ENCODE peak calls at places on chromosomes 11 and 22, in eight cellular contexts. L is hepatocyte, G is PC-3, M is neural progenitor cell, I is GM23338, V is HCT116, W is SK-N-SH, T is MM.1S. S is an unnamed sample.

GRCh38 chr22:19568337-19569311 is 44.4 kb upstream of the CLDN5 start:
- DNase-seq in L (no peak), G (peak), M (no peak), I (no peak), V (no peak), W (no peak), T (no peak), S (no peak)

GRCh38 chr11:74171630-74172465 is 759 bp downstream of the PPME1 start:
- DNase-seq in L (no peak), G (peak), M (no peak), I (no peak), V (no peak), W (no peak), T (no peak), S (no peak)

GRCh38 chr11:61480936-61481335 is 27.6 kb upstream of the LRRC10B start:
- DNase-seq in L (peak), G (peak), M (peak), I (peak), V (no peak), W (peak), T (no peak), S (no peak)

GRCh38 chr22:23210428-23211170 is 30.3 kb downstream of the BCR start:
- DNase-seq in L (no peak), G (no peak), M (no peak), I (no peak), V (no peak), W (no peak), T (no peak), S (no peak)

GRCh38 chr22:38569972-38570840 is at the start of gene DMC1:
- DNase-seq in L (peak), G (peak), M (peak), I (peak), V (peak), W (peak), T (peak), S (peak)

GRCh38 chr11:104337273-104337672 is 173.3 kb upstream of the PDGFD start:
- DNase-seq in L (no peak), G (no peak), M (no peak), I (no peak), V (no peak), W (no peak), T (no peak), S (no peak)

GRCh38 chr11:118924591-118925585 is 838 bp downstream of the BCL9L start:
- DNase-seq in L (peak), G (peak), M (peak), I (peak), V (no peak), W (peak), T (peak), S (peak)

GRCh38 chr22:37415210-37415609 is 12.1 kb downstream of the ELFN2 start:
- DNase-seq in L (no peak), G (no peak), M (no peak), I (no peak), V (no peak), W (no peak), T (no peak), S (no peak)

GRCh38 chr11:63610604-63611394 is 3.4 kb downstream of the PLAAT3 start:
- DNase-seq in L (no peak), G (no peak), M (peak), I (peak), V (no peak), W (no peak), T (no peak), S (no peak)

GRCh38 chr11:80620867-80621266 is 1180.0 kb upstream of the TENM4 start:
- DNase-seq in L (no peak), G (no peak), M (no peak), I (no peak), V (no peak), W (no peak), T (no peak), S (no peak)

GRCh38 chr22:40383905-40384304 is 13.5 kb downstream of the SGSM3 start:
- DNase-seq in L (no peak), G (no peak), M (no peak), I (no peak), V (no peak), W (no peak), T (no peak), S (no peak)

GRCh38 chr11:44911031-44911814 is 39.5 kb downstream of the TP53I11 start:
- DNase-seq in L (peak), G (peak), M (peak), I (peak), V (peak), W (peak), T (peak), S (peak)

GRCh38 chr11:125350206-125351044 is 145.6 kb downstream of the FEZ1 start:
- DNase-seq in L (no peak), G (no peak), M (no peak), I (no peak), V (no peak), W (no peak), T (no peak), S (no peak)

GRCh38 chr11:72223615-72224586 is 666 bp upstream of the INPPL1 start:
- DNase-seq in L (peak), G (peak), M (peak), I (peak), V (peak), W (peak), T (peak), S (peak)

GRCh38 chr22:41405588-41405987 is 23.8 kb downstream of the TEF start:
- DNase-seq in L (no peak), G (no peak), M (no peak), I (no peak), V (no peak), W (no peak), T (no peak), S (no peak)

GRCh38 chr11:1030556-1030955 is 6.0 kb downstream of the MUC6 start:
- DNase-seq in L (no peak), G (no peak), M (no peak), I (no peak), V (no peak), W (no peak), T (no peak), S (no peak)

GRCh38 chr11:72614381-72614780 is 59.8 kb downstream of the PDE2A start:
- DNase-seq in L (no peak), G (peak), M (no peak), I (no peak), V (no peak), W (no peak), T (no peak), S (no peak)

GRCh38 chr22:20439928-20440575 is 2.4 kb upstream of the SCARF2 start:
- DNase-seq in L (no peak), G (no peak), M (no peak), I (no peak), V (no peak), W (no peak), T (no peak), S (no peak)

GRCh38 chr11:83691387-83692088 is 405.4 kb upstream of the CCDC90B start:
- DNase-seq in L (peak), G (no peak), M (no peak), I (no peak), V (no peak), W (no peak), T (no peak), S (no peak)

GRCh38 chr11:128492461-128492860 is 94.9 kb downstream of the ETS1 start:
- DNase-seq in L (no peak), G (no peak), M (no peak), I (no peak), V (no peak), W (no peak), T (no peak), S (no peak)

GRCh38 chr22:22944268-22944985 is 56.8 kb downstream of the IGLL5 start:
- DNase-seq in L (peak), G (no peak), M (no peak), I (peak), V (no peak), W (no peak), T (no peak), S (no peak)

GRCh38 chr11:76801205-76801604 is 18.0 kb downstream of the TSKU start:
- DNase-seq in L (no peak), G (no peak), M (no peak), I (peak), V (no peak), W (no peak), T (no peak), S (no peak)

GRCh38 chr22:31083377-31083768 is 2.3 kb downstream of the SMTN start:
- DNase-seq in L (no peak), G (no peak), M (no peak), I (no peak), V (no peak), W (peak), T (no peak), S (no peak)

GRCh38 chr11:48107188-48107704 is 109.4 kb upstream of the OR4B1 start:
- DNase-seq in L (no peak), G (peak), M (no peak), I (no peak), V (no peak), W (no peak), T (peak), S (peak)

GRCh38 chr11:64787526-64788320 is 9.4 kb upstream of the SF1 start:
- DNase-seq in L (peak), G (peak), M (peak), I (peak), V (no peak), W (peak), T (peak), S (peak)

GRCh38 chr22:27986937-27987336 is 67.9 kb upstream of the PITPNB start:
- DNase-seq in L (no peak), G (no peak), M (no peak), I (no peak), V (no peak), W (no peak), T (no peak), S (no peak)

GRCh38 chr11:47850337-47850736 is 2.2 kb upstream of the NUP160 start:
- DNase-seq in L (no peak), G (no peak), M (no peak), I (no peak), V (no peak), W (no peak), T (peak), S (peak)

GRCh38 chr11:85737738-85738137 is 51.7 kb upstream of the CCDC89 start:
- DNase-seq in L (no peak), G (peak), M (no peak), I (no peak), V (no peak), W (no peak), T (no peak), S (no peak)

GRCh38 chr11:126197277-126197939 is 14.0 kb downstream of the RPUSD4 start:
- DNase-seq in L (peak), G (no peak), M (no peak), I (no peak), V (no peak), W (no peak), T (peak), S (no peak)

GRCh38 chr11:65801153-65801987 is 14.5 kb downstream of the OVOL1 start:
- DNase-seq in L (peak), G (no peak), M (no peak), I (peak), V (no peak), W (no peak), T (no peak), S (no peak)

DNA sequence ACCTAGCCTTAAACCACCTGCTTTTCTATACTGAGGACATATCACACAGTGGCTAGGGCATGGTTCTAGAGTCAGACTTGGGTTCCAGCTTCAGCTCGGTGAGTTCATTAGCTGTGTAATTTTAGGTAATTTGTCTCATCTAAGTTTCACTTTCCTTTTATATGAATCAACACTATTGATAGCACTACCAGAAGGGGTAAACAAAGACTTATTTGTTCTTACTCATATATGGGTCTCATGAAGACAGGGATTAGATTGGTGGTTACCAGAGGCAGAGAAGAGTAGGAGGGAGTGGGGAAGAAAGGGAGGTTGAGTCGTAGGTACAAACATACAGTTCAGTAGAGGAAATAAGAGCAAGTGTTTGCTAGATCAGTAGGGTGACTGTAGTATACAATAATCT is 924.7 kb downstream of the OPCML start:
- DNase-seq in L (no peak), G (no peak), M (no peak), I (no peak), V (no peak), W (no peak), T (no peak), S (no peak)
- H2AFZ ChIP-seq in L (no peak), G (no peak), M (no peak), I (no peak), V (no peak), W (no peak), T (peak), S (no peak)

DNA sequence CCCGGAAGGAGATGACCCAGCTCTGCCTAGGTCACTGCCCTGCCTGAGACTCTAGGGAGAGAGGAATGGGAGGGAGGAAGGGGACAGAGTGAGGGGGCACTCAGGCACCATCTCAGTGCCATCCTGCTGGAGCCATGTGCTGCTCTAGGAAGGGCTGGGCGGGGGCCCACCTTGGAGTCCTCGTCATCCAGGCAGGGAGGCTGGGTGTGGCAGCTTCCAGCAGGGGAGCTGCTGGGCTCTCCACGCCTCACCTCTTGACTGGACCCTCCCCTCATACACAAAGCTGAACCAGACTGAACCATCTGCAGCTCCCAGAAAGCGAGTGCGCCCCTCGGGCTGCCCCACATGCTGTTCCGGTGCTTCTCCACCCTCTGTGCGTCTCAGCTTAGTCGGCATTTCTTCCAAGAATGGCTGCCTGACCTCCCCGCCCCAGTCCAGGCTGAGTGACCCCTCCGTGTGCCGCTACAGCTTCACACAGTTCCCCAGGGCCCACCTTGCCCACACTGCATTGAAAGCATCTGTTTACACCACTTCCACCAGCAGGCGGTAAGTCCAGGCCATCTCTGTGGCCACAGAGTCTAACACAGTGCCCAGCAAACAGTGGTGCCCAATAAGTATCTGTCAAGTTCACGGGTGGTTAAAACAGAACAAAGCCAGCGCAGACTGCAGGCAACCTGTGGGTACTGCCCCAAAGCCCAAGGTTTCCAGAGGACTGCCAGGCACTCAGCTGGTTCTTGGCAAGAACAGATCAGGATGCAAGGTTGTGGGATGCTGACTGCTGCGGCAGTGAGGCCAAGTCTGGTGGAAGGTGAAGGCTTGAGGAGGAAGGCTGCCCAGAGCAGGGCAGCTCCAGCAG is 9.4 kb upstream of the TRIM29 start:
- DNase-seq in L (peak), G (no peak), M (no peak), I (no peak), V (no peak), W (no peak), T (no peak), S (no peak)
- TF ChIP-seq CTCF in L (no peak), G (no peak), M (no peak), I (no peak), V (no peak), W (no peak), T (no peak), S (no peak)

GRCh38 chr11:110269996-110270395 is 26.4 kb downstream of the RDX start:
- DNase-seq in L (no peak), G (no peak), M (no peak), I (no peak), V (no peak), W (no peak), T (no peak), S (no peak)
- TF ChIP-seq EZH2phosphoT487 in L (no peak), G (no peak), M (no peak), I (no peak), V (no peak), W (no peak), T (no peak), S (no peak)

GRCh38 chr11:3412837-3413236 is 33.9 kb upstream of the ZNF195 start:
- DNase-seq in L (no peak), G (no peak), M (no peak), I (no peak), V (no peak), W (no peak), T (no peak), S (no peak)
- H2AFZ ChIP-seq in L (no peak), G (no peak), M (no peak), I (no peak), V (no peak), W (no peak), T (no peak), S (no peak)

GRCh38 chr11:12808519-12808918 is 134.3 kb downstream of the TEAD1 start:
- DNase-seq in L (no peak), G (peak), M (no peak), I (no peak), V (no peak), W (no peak), T (peak), S (no peak)
- TF ChIP-seq CTCF in L (no peak), G (no peak), M (no peak), I (no peak), V (no peak), W (peak), T (peak), S (no peak)

S was measured in OCI-LY7.